ENCODE peak calls at places on chromosome 12, in nine cellular contexts. T, M, W, K, F, O, R, G and J are unnamed samples.

GRCh38 chr12:20432290-20432689 is 64.0 kb downstream of the PDE3A start:
- DNase-seq in F (no peak), T (no peak), W (no peak), O (no peak), M (no peak), R (no peak), K (no peak), G (no peak), J (no peak)

GRCh38 chr12:122862872-122863701 is 27.8 kb downstream of the HIP1R start:
- DNase-seq in F (no peak), M (peak), T (peak), R (no peak), O (no peak), G (no peak), W (no peak), K (no peak), J (no peak)

GRCh38 chr12:13175499-13175898 is 21.0 kb upstream of the EMP1 start:
- DNase-seq in W (no peak), M (peak), T (no peak), O (no peak), R (no peak), K (no peak), G (no peak), F (peak), J (peak)

GRCh38 chr12:91926810-91927209 is 218.8 kb downstream of the BTG1 start:
- DNase-seq in M (peak), R (peak), K (no peak), F (peak), G (no peak), T (no peak), W (no peak), O (no peak), J (peak)

GRCh38 chr12:124336742-124337520 is 42.0 kb downstream of the RFLNA start:
- DNase-seq in T (no peak), M (no peak), R (no peak), G (no peak), K (no peak), W (no peak), O (no peak), F (no peak), J (no peak)

GRCh38 chr12:128606040-128606439 is 217.7 kb downstream of the SLC15A4 start:
- DNase-seq in K (no peak), T (no peak), W (no peak), F (no peak), O (no peak), M (no peak), R (no peak), G (peak), J (no peak)

GRCh38 chr12:27474344-27474743 is 27.8 kb downstream of the SMCO2 start:
- DNase-seq in F (peak), G (peak), K (no peak), W (no peak), R (peak), O (no peak), T (no peak), M (peak), J (peak)

GRCh38 chr12:63949902-63950301 is 105.4 kb downstream of the SRGAP1 start:
- DNase-seq in K (no peak), G (no peak), O (no peak), M (no peak), F (no peak), T (no peak), R (no peak), W (no peak), J (peak)

GRCh38 chr12:70645494-70646317 is 8.5 kb upstream of the PTPRB start:
- DNase-seq in T (no peak), K (peak), F (peak), G (peak), W (peak), R (peak), O (peak), M (peak), J (peak)

GRCh38 chr12:81416571-81416970 is 338.7 kb downstream of the ACSS3 start:
- DNase-seq in W (no peak), F (no peak), M (no peak), T (no peak), O (no peak), G (no peak), R (no peak), K (no peak), J (no peak)

GRCh38 chr12:91627225-91627624 is 444.6 kb upstream of the DCN start:
- DNase-seq in K (no peak), O (no peak), G (no peak), R (no peak), T (no peak), W (no peak), M (peak), F (no peak), J (no peak)

GRCh38 chr12:106645074-106645421 is 62.2 kb downstream of the RFX4 start:
- DNase-seq in W (peak), R (no peak), O (peak), G (no peak), M (peak), T (no peak), F (peak), K (peak), J (no peak)

GRCh38 chr12:85963322-85963721 is 89.2 kb downstream of the NTS start:
- DNase-seq in R (no peak), O (no peak), T (no peak), K (no peak), G (no peak), M (no peak), F (peak), W (no peak), J (peak)

GRCh38 chr12:50572275-50572674 is 67.5 kb downstream of the DIP2B start:
- DNase-seq in W (no peak), R (peak), M (peak), O (no peak), G (peak), K (no peak), F (peak), T (no peak), J (peak)

GRCh38 chr12:62813031-62813829 is 121.7 kb downstream of the PPM1H start:
- DNase-seq in R (peak), G (peak), O (peak), K (peak), M (peak), T (peak), F (peak), W (peak), J (peak)

GRCh38 chr12:31682136-31682962 is 22.9 kb downstream of the ETFBKMT start:
- DNase-seq in K (peak), R (peak), G (peak), W (peak), O (peak), M (peak), F (peak), T (no peak), J (peak)

GRCh38 chr12:32390572-32391219 is 8.7 kb upstream of the FGD4 start:
- DNase-seq in K (peak), W (peak), G (peak), R (no peak), T (peak), M (peak), F (no peak), O (peak), J (peak)

GRCh38 chr12:99486277-99486676 is 161.3 kb upstream of the GARIN6 start:
- DNase-seq in R (no peak), W (no peak), G (no peak), F (no peak), K (no peak), T (no peak), M (no peak), O (no peak), J (no peak)

GRCh38 chr12:15608406-15608805 is 180.8 kb downstream of the EPS8 start:
- DNase-seq in T (no peak), F (no peak), R (no peak), K (no peak), M (no peak), W (no peak), G (no peak), O (no peak), J (no peak)

GRCh38 chr12:104626069-104626690 is 169.4 kb downstream of the CHST11 start:
- DNase-seq in R (no peak), G (no peak), K (no peak), M (no peak), T (no peak), F (peak), W (no peak), O (no peak), J (no peak)

GRCh38 chr12:108572166-108572790 is 9.9 kb downstream of the ISCU start:
- DNase-seq in F (peak), M (no peak), K (no peak), T (no peak), G (no peak), O (no peak), R (no peak), W (no peak), J (no peak)

GRCh38 chr12:68113644-68114043 is 45.9 kb downstream of the IFNG start:
- DNase-seq in T (no peak), F (no peak), M (peak), O (no peak), K (no peak), W (no peak), G (no peak), R (no peak), J (no peak)

GRCh38 chr12:69510176-69510827 is 40.1 kb downstream of the FRS2 start:
- DNase-seq in M (no peak), W (no peak), O (no peak), T (no peak), F (no peak), R (no peak), G (no peak), K (no peak), J (no peak)

GRCh38 chr12:53036802-53037201 is 13.1 kb upstream of the TNS2 start:
- DNase-seq in T (no peak), M (no peak), G (no peak), O (no peak), R (no peak), F (no peak), W (no peak), K (no peak), J (no peak)

GRCh38 chr12:94875525-94875924 is 128.0 kb downstream of the NDUFA12 start:
- DNase-seq in W (no peak), R (no peak), O (no peak), M (peak), G (no peak), K (no peak), T (no peak), F (no peak), J (peak)

GRCh38 chr12:81329088-81329487 is 251.2 kb downstream of the ACSS3 start:
- DNase-seq in R (no peak), K (no peak), G (no peak), T (no peak), M (peak), W (no peak), F (peak), O (no peak), J (peak)

GRCh38 chr12:7609480-7609879 is 56.2 kb downstream of the APOBEC1 start:
- DNase-seq in G (peak), K (no peak), O (no peak), T (no peak), W (no peak), R (no peak), F (no peak), M (peak), J (peak)

GRCh38 chr12:132478845-132479244 is 11.1 kb upstream of the FBRSL1 start:
- DNase-seq in R (no peak), M (no peak), W (no peak), K (no peak), F (no peak), G (no peak), T (no peak), O (no peak), J (no peak)

GRCh38 chr12:12717586-12718381 is 616 bp downstream of the CDKN1B start:
- DNase-seq in W (peak), G (no peak), M (no peak), R (no peak), O (peak), T (peak), K (peak), F (no peak), J (peak)

GRCh38 chr12:49489720-49490119 is 49.1 kb upstream of the KCNH3 start:
- DNase-seq in T (no peak), G (peak), R (peak), O (no peak), K (no peak), F (peak), W (no peak), M (peak), J (peak)
- H3K4me3 ChIP-seq in T (no peak), G (no peak), R (no peak), O (no peak), K (no peak), F (no peak), W (no peak), M (no peak), J (no peak)

DNA sequence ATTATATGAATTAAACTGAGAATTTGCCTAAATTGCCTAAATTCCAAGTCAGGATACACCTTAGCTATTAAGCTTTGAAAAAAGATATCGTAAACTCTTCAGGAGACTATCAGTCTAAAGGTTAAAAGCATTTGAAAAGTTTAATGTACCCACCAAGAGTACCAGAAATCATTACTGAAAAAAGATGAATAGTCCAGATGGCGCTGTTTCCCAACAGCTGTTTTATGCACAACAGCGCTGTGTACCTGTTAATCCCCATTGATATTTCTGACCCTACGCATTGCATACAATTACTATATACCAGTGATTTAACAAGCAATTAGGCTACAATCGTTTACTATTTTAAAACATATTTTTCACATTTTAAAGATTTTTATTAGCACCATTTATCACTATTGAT is 185.0 kb downstream of the PLCZ1 start:
- DNase-seq in K (no peak), G (no peak), R (no peak), O (no peak), F (no peak), T (no peak), M (peak), W (no peak), J (no peak)
- TF ChIP-seq CTCF in K (peak), G (no peak), R (peak), O (no peak), F (no peak), T (no peak), M (no peak), W (no peak), J (no peak)

DNA sequence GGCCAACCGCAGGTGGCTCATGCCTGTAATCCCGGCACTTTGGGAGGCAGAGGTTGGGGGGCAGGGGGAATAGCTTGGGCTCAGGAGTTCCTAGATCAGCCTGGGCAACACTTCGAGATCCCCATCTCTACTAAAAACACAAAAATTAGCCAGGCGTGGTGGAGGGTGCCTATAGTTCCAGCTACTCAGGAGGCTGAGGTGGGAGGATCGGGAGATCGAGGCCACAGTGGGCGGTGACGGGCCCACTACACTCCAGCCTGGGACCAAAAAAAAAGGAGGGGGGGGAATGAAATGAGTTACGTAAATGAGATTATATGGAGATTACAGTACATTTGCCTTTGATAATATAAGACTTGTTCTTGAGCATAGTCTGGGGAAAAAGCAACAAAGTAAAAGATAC is 1.1 kb downstream of the RPAP3 start:
- DNase-seq in W (no peak), O (no peak), M (no peak), R (no peak), K (no peak), F (no peak), G (no peak), T (no peak), J (no peak)
- H3K4me3 ChIP-seq in W (peak), O (peak), M (peak), R (peak), K (peak), F (peak), G (peak), T (peak), J (peak)

DNA sequence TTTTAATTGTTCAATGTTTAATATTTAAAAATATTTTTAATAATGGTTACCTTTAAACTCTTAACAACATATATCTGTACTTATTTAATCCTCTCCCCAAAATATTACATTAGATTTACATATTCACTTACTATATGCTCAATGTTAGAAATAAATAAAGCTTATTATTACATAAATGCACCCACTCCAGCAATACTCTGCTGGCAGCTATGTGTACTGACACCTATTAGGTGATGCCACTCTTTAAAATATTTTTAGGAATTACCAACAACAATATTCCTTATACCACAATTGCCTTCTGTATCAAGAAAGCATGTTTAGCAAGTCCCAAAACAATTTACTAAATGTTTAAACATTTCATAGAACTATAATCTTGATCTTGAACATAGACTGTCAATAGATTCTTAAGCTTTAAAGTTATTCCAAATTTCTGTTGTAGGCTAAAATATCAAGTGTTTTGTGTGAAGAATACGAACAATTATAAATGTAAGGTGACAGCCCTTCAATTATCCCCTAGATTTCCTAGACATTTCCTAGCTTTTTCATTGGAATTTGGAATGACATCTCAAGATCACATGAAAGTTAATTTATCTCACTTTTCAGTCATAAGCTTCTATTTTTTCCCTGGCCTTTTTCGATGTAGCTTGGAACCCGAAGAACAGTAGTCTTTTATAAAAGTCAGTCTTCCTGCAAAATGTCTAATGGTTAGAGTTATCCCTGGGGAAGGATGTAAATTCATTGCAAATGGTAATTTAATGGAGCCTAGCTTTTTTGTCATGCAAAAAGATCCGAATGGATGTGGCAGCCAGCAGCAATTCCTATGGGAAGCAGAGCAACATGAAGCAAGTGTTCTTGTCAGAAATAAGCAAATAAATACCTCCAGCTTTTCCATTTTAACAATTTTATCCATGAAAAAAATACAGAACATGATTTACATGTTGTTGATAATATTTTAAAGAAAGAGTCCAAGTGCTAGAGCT is 907.5 kb upstream of the ATXN7L3B start:
- DNase-seq in W (no peak), M (no peak), T (no peak), G (no peak), R (no peak), O (no peak), F (no peak), K (no peak), J (no peak)
- TF ChIP-seq CTCF in W (no peak), M (no peak), T (no peak), G (peak), R (no peak), O (no peak), F (no peak), K (no peak), J (no peak)